ENCODE peak calls at places on chromosomes 4 and X, in five cellular contexts. C, N, T, P and R are unnamed samples.

GRCh38 chr4:7168106-7168505 is 24.2 kb upstream of the SORCS2 start:
- DNase-seq in C (no peak), P (no peak), T (no peak), N (no peak), R (no peak)

GRCh38 chrX:126064901-126065541 is 101.1 kb downstream of the DCAF12L2 start:
- DNase-seq in N (no peak), T (no peak), C (no peak), P (no peak), R (no peak)

GRCh38 chrX:97547873-97548578 is 664.3 kb downstream of the RPA4 start:
- DNase-seq in C (no peak), T (no peak), N (no peak), P (no peak), R (peak; percentile 38)

GRCh38 chr4:161189286-161190134 is 974.3 kb downstream of the FSTL5 start:
- DNase-seq in N (no peak), C (no peak), T (no peak), P (no peak), R (no peak)

GRCh38 chrX:148416142-148416541 is 84.3 kb upstream of the AFF2 start:
- DNase-seq in T (no peak), C (no peak), P (no peak), N (no peak), R (no peak)

GRCh38 chr4:90616711-90617110 is 489.5 kb downstream of the CCSER1 start:
- DNase-seq in T (no peak), C (no peak), P (no peak), N (no peak), R (no peak)

GRCh38 chr4:15655223-15656037 is at the start of gene FBXL5:
- DNase-seq in N (peak; percentile 71), C (peak; percentile 69), T (peak; percentile 93), P (peak; percentile 90), R (peak; percentile 87)

GRCh38 chr4:150037251-150037856 is 40.9 kb upstream of the DCLK2 start:
- DNase-seq in P (no peak), C (no peak), N (no peak), T (no peak), R (no peak)

GRCh38 chrX:2707334-2707760 is 16.3 kb downstream of the CD99 start:
- DNase-seq in N (no peak), P (peak; percentile 78), T (no peak), C (no peak), R (peak; percentile 99)

GRCh38 chrX:71650333-71650969 is 16.9 kb upstream of the LOC101059915 start:
- DNase-seq in N (no peak), P (peak; percentile 26), C (no peak), T (no peak), R (no peak)

GRCh38 chr4:165506780-165507305 is 128.0 kb downstream of the CPE start:
- DNase-seq in C (no peak), N (no peak), P (no peak), T (no peak), R (peak; percentile 41)

GRCh38 chr4:2859514-2859913 is 15.9 kb downstream of the ADD1 start:
- DNase-seq in N (no peak), C (no peak), P (no peak), T (no peak), R (no peak)

GRCh38 chr4:139557506-139558110 is 1.6 kb upstream of the SETD7 start:
- DNase-seq in N (no peak), P (peak; percentile 14), C (no peak), T (no peak), R (no peak)